ENCODE peak calls at places on chromosome 15, in five cellular contexts. C is nephron progenitor cell; M is stimulated activated CD4-positive, alpha-beta T cell treated with anti-CD3 and anti-CD28 coated beads, Interleukin-2, amount 100 ng/mL, for 24 hours; V is GM12891; G is HT1080. W is an unnamed sample.

GRCh38 chr15:60526127-60526616 is 47.2 kb upstream of the ICE2 start:
- DNase-seq in C (no peak), M (no peak), V (no peak), G (no peak), W (no peak)

GRCh38 chr15:43270676-43271306 is 4.1 kb upstream of the TGM5 start:
- DNase-seq in C (no peak), M (no peak), V (no peak), G (no peak), W (no peak)

GRCh38 chr15:47750030-47750739 is 32.9 kb downstream of the SEMA6D start:
- DNase-seq in C (no peak), M (no peak), V (no peak), G (peak), W (no peak)

GRCh38 chr15:60407406-60407805 is 9.6 kb upstream of the ANXA2 start:
- DNase-seq in C (no peak), M (no peak), V (no peak), G (peak), W (no peak)

GRCh38 chr15:84108725-84109124 is 126.8 kb upstream of the GOLGA6L4 start:
- DNase-seq in C (no peak), M (no peak), V (no peak), G (no peak), W (no peak)

GRCh38 chr15:64334530-64334929 is 21.4 kb downstream of the CSNK1G1 start:
- DNase-seq in C (no peak), M (peak), V (no peak), G (no peak), W (no peak)

GRCh38 chr15:89628791-89629715 is 26.2 kb downstream of the KIF7 start:
- DNase-seq in C (no peak), M (no peak), V (peak), G (no peak), W (no peak)

GRCh38 chr15:62118446-62118964 is 46.6 kb downstream of the C2CD4B start:
- DNase-seq in C (no peak), M (no peak), V (no peak), G (no peak), W (no peak)

GRCh38 chr15:100101389-100102089 is 240.2 kb downstream of the ADAMTS17 start:
- DNase-seq in C (no peak), M (no peak), V (no peak), G (no peak), W (no peak)

GRCh38 chr15:47383102-47383501 is 334.2 kb upstream of the SEMA6D start:
- DNase-seq in C (no peak), M (no peak), V (no peak), G (no peak), W (no peak)

GRCh38 chr15:43518073-43518761 is 809 bp downstream of the MAP1A start:
- DNase-seq in C (peak), M (no peak), V (no peak), G (no peak), W (no peak)

GRCh38 chr15:96020133-96020532 is 310.4 kb upstream of the NR2F2 start:
- DNase-seq in C (no peak), M (no peak), V (no peak), G (no peak), W (no peak)

GRCh38 chr15:23801881-23802280 is 114.8 kb upstream of the NDN start:
- DNase-seq in C (no peak), M (no peak), V (no peak), G (no peak), W (no peak)

GRCh38 chr15:53511175-53511574 is 248.3 kb downstream of the WDR72 start:
- DNase-seq in C (no peak), M (no peak), V (no peak), G (no peak), W (no peak)

GRCh38 chr15:75302318-75302717 is 19.7 kb downstream of the GOLGA6D start:
- DNase-seq in C (no peak), M (no peak), V (no peak), G (no peak), W (no peak)

GRCh38 chr15:100199711-100200286 is 142.0 kb downstream of the ADAMTS17 start:
- DNase-seq in C (no peak), M (no peak), V (no peak), G (no peak), W (no peak)

GRCh38 chr15:88246666-88247446 is 9.7 kb downstream of the NTRK3 start:
- DNase-seq in C (peak), M (peak), V (peak), G (peak), W (peak)

GRCh38 chr15:60551147-60551780 is 72.3 kb upstream of the ICE2 start:
- DNase-seq in C (no peak), M (no peak), V (no peak), G (no peak), W (no peak)

GRCh38 chr15:65772909-65773308 is 19.2 kb downstream of the DENND4A start:
- DNase-seq in C (no peak), M (no peak), V (no peak), G (no peak), W (no peak)

GRCh38 chr15:93038064-93038705 is 50.8 kb downstream of the RGMA start:
- DNase-seq in C (no peak), M (no peak), V (no peak), G (no peak), W (no peak)

GRCh38 chr15:87710406-87710805 is 546.1 kb downstream of the NTRK3 start:
- DNase-seq in C (no peak), M (no peak), V (no peak), G (no peak), W (no peak)

GRCh38 chr15:26443321-26443720 is 329.5 kb downstream of the GABRB3 start:
- DNase-seq in C (no peak), M (no peak), V (no peak), G (no peak), W (no peak)

GRCh38 chr15:84873997-84874396 is 10.5 kb upstream of the SLC28A1 start:
- DNase-seq in C (no peak), M (no peak), V (no peak), G (no peak), W (no peak)

GRCh38 chr15:85021409-85021808 is 39.8 kb downstream of the PDE8A start:
- DNase-seq in C (no peak), M (no peak), V (no peak), G (no peak), W (no peak)

GRCh38 chr15:76991048-76991447 is 3.9 kb upstream of the PSTPIP1 start:
- DNase-seq in C (no peak), M (no peak), V (no peak), G (no peak), W (no peak)

GRCh38 chr15:38589502-38589901 is 24.9 kb upstream of the RASGRP1 start:
- DNase-seq in C (no peak), M (no peak), V (no peak), G (peak), W (peak)

GRCh38 chr15:100116416-100117190 is 225.2 kb downstream of the ADAMTS17 start:
- DNase-seq in C (no peak), M (no peak), V (no peak), G (no peak), W (no peak)

GRCh38 chr15:74822233-74822632 is 4.2 kb upstream of the CPLX3 start:
- DNase-seq in C (no peak), M (no peak), V (no peak), G (no peak), W (no peak)

GRCh38 chr15:67776600-67776999 is 48.7 kb upstream of the SKOR1 start:
- DNase-seq in C (no peak), M (no peak), V (no peak), G (peak), W (no peak)

GRCh38 chr15:66269326-66270090 is 16.0 kb upstream of the MEGF11 start:
- DNase-seq in C (peak), M (no peak), V (no peak), G (peak), W (no peak)

GRCh38 chr15:67103869-67104268 is 38.5 kb downstream of the SMAD3 start:
- DNase-seq in C (no peak), M (no peak), V (no peak), G (no peak), W (no peak)

W was measured in stimulated activated naive CD8-positive, alpha-beta T cell treated with anti-CD3 and anti-CD28 coated beads, Interleukin-15, amount 100 ng/mL, for 72 hours.